ENCODE peak calls at places on chromosome 10, in eight cellular contexts. I is upper lobe of right lung, Z is WERI-Rb-1, D is lower lobe of right lung, R is MCF 10A, J is heart right ventricle, X is adrenal gland, O is lung. V is an unnamed sample.

GRCh38 chr10:68212721-68213352 is 19.1 kb downstream of the ATOH7 start:
- DNase-seq in O (no peak), I (no peak), R (peak), Z (no peak), J (no peak), X (no peak), D (no peak), V (no peak)

GRCh38 chr10:82811621-82812020 is 936.6 kb downstream of the NRG3 start:
- DNase-seq in J (no peak), Z (peak), I (no peak), D (no peak), X (no peak), O (no peak), R (peak), V (no peak)

GRCh38 chr10:111360260-111360925 is 283.6 kb downstream of the ADRA2A start:
- DNase-seq in I (no peak), D (peak), O (peak), Z (peak), R (peak), J (no peak), X (peak), V (no peak)

GRCh38 chr10:107919626-107920235 is 755.2 kb upstream of the SORCS1 start:
- DNase-seq in Z (peak), D (no peak), I (no peak), X (no peak), R (no peak), O (no peak), J (no peak), V (no peak)

GRCh38 chr10:51311232-51311631 is 236.9 kb downstream of the PRKG1 start:
- DNase-seq in J (no peak), R (no peak), D (no peak), I (no peak), X (no peak), O (no peak), Z (no peak), V (no peak)

GRCh38 chr10:33734393-33735110 is 400.1 kb upstream of the NRP1 start:
- DNase-seq in I (no peak), O (no peak), J (no peak), R (peak), X (no peak), D (no peak), Z (no peak), V (no peak)

GRCh38 chr10:43237128-43237527 is 29.7 kb downstream of the RASGEF1A start:
- DNase-seq in R (no peak), O (no peak), X (no peak), I (peak), J (no peak), Z (peak), D (peak), V (peak)

GRCh38 chr10:18473424-18474110 is 177.8 kb downstream of the NSUN6 start:
- DNase-seq in J (no peak), Z (no peak), X (peak), I (no peak), D (no peak), R (no peak), O (no peak), V (no peak)

GRCh38 chr10:79324032-79324695 is 23.1 kb upstream of the PPIF start:
- DNase-seq in X (no peak), D (peak), I (no peak), O (no peak), J (no peak), R (no peak), Z (no peak), V (no peak)

GRCh38 chr10:17951868-17952371 is at the start of gene SLC39A12:
- DNase-seq in D (no peak), J (no peak), R (peak), O (no peak), X (no peak), I (no peak), Z (no peak), V (no peak)

GRCh38 chr10:5666324-5667220 is at the start of gene ASB13:
- DNase-seq in X (peak), D (peak), J (peak), R (peak), Z (peak), I (peak), O (peak), V (no peak)

GRCh38 chr10:95121904-95122303 is 52.6 kb upstream of the CYP2C8 start:
- DNase-seq in I (no peak), O (no peak), D (no peak), R (peak), X (no peak), J (no peak), Z (no peak), V (no peak)

DNA sequence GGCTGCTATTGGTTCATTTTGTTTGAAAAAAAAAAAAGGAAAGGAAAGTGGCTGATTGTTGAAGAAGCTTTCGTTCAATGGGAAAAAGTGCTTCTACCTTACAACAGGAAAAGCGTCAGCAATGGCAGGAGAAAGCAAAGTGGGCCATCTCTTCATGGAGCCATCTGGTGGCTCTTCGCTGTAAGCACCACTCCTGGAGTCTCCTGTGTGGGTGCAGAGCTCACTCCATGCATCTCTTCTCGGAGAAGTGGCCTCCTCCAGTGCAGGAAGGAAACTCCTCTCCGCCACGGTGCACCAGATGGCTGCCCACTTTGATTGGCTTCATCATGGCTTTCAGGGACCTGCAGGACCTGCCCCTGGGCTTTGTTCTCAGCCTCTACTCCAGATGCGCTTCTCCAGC is 250.9 kb downstream of the PTEN start:
- DNase-seq in J (peak), O (peak), X (peak), R (peak), Z (peak), D (peak), I (no peak), V (no peak)
- TF ChIP-seq CTCF in J (peak), O (peak), X (peak), R (no peak), Z (peak), D (peak), I (peak), V (peak)

GRCh38 chr10:119688033-119688508 is 36.9 kb downstream of the BAG3 start:
- DNase-seq in J (no peak), I (no peak), X (no peak), R (no peak), Z (no peak), D (no peak), O (no peak), V (no peak)
- TF ChIP-seq CTCF in J (no peak), I (no peak), X (no peak), R (no peak), Z (peak), D (no peak), O (no peak), V (no peak)

GRCh38 chr10:119028900-119029612 is 458 bp upstream of the NANOS1 start:
- DNase-seq in I (peak), Z (peak), X (peak), J (peak), O (peak), D (peak), R (peak), V (peak)
- TF ChIP-seq CTCF in I (peak), Z (no peak), X (peak), J (peak), O (no peak), D (no peak), R (peak), V (no peak)

GRCh38 chr10:64617071-64617470 is 1095.9 kb downstream of the REEP3 start:
- DNase-seq in D (no peak), X (no peak), O (no peak), R (no peak), J (no peak), I (no peak), Z (no peak), V (no peak)

GRCh38 chr10:64619068-64619467 is 1097.9 kb downstream of the REEP3 start:
- DNase-seq in X (no peak), Z (peak), O (no peak), R (no peak), I (no peak), D (no peak), J (no peak), V (no peak)
- TF ChIP-seq CTCF in X (no peak), Z (peak), O (no peak), R (no peak), I (no peak), D (no peak), J (no peak), V (no peak)

V was measured in type B pancreatic cell.